ENCODE peak calls at places on chromosomes 7 and 10, in eight cellular contexts. H is CD8-positive, alpha-beta T cell; X is stimulated activated CD8-positive, alpha-beta memory T cell treated with anti-CD3 and anti-CD28 coated beads, Interleukin-2, amount 100 ng/mL, for 1 hour; I is GM03348; B is activated CD8-positive, alpha-beta memory T cell treated with anti-CD3 and anti-CD28 coated beads for 48 hours; M is amygdala; F is GM12865; Y is cardiac fibroblast. E is an unnamed sample.

GRCh38 chr7:155470186-155470487 is 12.2 kb downstream of the EN2 start:
- DNase-seq in H (no peak), X (no peak), I (no peak), B (no peak), M (no peak), F (no peak), Y (no peak), E (no peak)

GRCh38 chr7:143283344-143283743 is 1.4 kb upstream of the TMEM139 start:
- DNase-seq in H (no peak), X (no peak), I (no peak), B (no peak), M (no peak), F (no peak), Y (no peak), E (no peak)

GRCh38 chr10:25502453-25502852 is 327.7 kb downstream of the GPR158 start:
- DNase-seq in H (no peak), X (no peak), I (no peak), B (no peak), M (no peak), F (no peak), Y (no peak), E (no peak)

GRCh38 chr10:114402233-114402632 is 2.1 kb downstream of the AFAP1L2 start:
- DNase-seq in H (no peak), X (no peak), I (no peak), B (no peak), M (no peak), F (no peak), Y (no peak), E (no peak)

GRCh38 chr7:26681819-26682418 is 182.5 kb downstream of the SKAP2 start:
- DNase-seq in H (no peak), X (no peak), I (peak), B (no peak), M (no peak), F (peak), Y (peak), E (peak)

GRCh38 chr10:51047857-51048256 is 26.4 kb upstream of the PRKG1 start:
- DNase-seq in H (no peak), X (no peak), I (peak), B (no peak), M (no peak), F (no peak), Y (peak), E (no peak)

GRCh38 chr10:110725809-110726641 is 81.9 kb downstream of the RBM20 start:
- DNase-seq in H (no peak), X (no peak), I (peak), B (no peak), M (no peak), F (no peak), Y (no peak), E (no peak)

GRCh38 chr10:133190225-133190624 is 30.2 kb downstream of the KNDC1 start:
- DNase-seq in H (no peak), X (no peak), I (no peak), B (no peak), M (no peak), F (no peak), Y (no peak), E (no peak)

GRCh38 chr7:14834456-14834855 is 68.1 kb downstream of the DGKB start:
- DNase-seq in H (no peak), X (no peak), I (peak), B (no peak), M (no peak), F (peak), Y (peak), E (no peak)

GRCh38 chr7:151864561-151864960 is 12.4 kb downstream of the PRKAG2 start:
- DNase-seq in H (no peak), X (no peak), I (no peak), B (no peak), M (no peak), F (no peak), Y (no peak), E (no peak)

GRCh38 chr7:23058412-23059096 is 44.6 kb upstream of the HYCC1 start:
- DNase-seq in H (no peak), X (no peak), I (peak), B (no peak), M (no peak), F (no peak), Y (no peak), E (no peak)

GRCh38 chr10:68330852-68331454 is 911 bp upstream of the HNRNPH3 start:
- DNase-seq in H (no peak), X (no peak), I (no peak), B (no peak), M (peak), F (peak), Y (peak), E (no peak)

GRCh38 chr10:53650794-53651193 is 878.2 kb upstream of the MBL2 start:
- DNase-seq in H (no peak), X (no peak), I (no peak), B (no peak), M (no peak), F (no peak), Y (no peak), E (no peak)